ENCODE peak calls at places on chromosome 3, in seven cellular contexts. F is HepG2, X is HCT116, N is K562, G is SK-N-SH, W is GM12878, M is H1. I is an unnamed sample.

GRCh38 chr3:33071946-33072345 is 25.0 kb downstream of the GLB1 start:
- DNase-seq in F (no peak), X (no peak), N (no peak), G (no peak), W (no peak), M (no peak), I (no peak)

GRCh38 chr3:44870375-44871061 is 3.9 kb upstream of the TGM4 start:
- DNase-seq in F (peak; percentile 44), X (no peak), N (no peak), G (no peak), W (no peak), M (no peak), I (no peak)

GRCh38 chr3:129313983-129314756 is 35.5 kb downstream of the HMCES start:
- DNase-seq in F (peak; percentile 85), X (no peak), N (peak; percentile 14), G (peak; percentile 34), W (no peak), M (no peak), I (no peak)

GRCh38 chr3:118425272-118425837 is 609.3 kb downstream of the IGSF11 start:
- DNase-seq in F (no peak), X (no peak), N (no peak), G (no peak), W (no peak), M (no peak), I (no peak)

GRCh38 chr3:141015486-141015885 is 35.7 kb upstream of the SPSB4 start:
- DNase-seq in F (no peak), X (no peak), N (no peak), G (no peak), W (no peak), M (no peak), I (no peak)

GRCh38 chr3:175837962-175838361 is 978.8 kb downstream of the NAALADL2 start:
- DNase-seq in F (no peak), X (no peak), N (no peak), G (no peak), W (no peak), M (no peak), I (no peak)

GRCh38 chr3:197024881-197025735 is 4.5 kb downstream of the MELTF start:
- DNase-seq in F (no peak), X (no peak), N (no peak), G (no peak), W (no peak), M (peak; percentile 41), I (no peak)

GRCh38 chr3:122973893-122974615 is 53.5 kb downstream of the SEMA5B start:
- DNase-seq in F (no peak), X (no peak), N (no peak), G (peak; percentile 84), W (no peak), M (no peak), I (no peak)

GRCh38 chr3:130892759-130893239 is 1.1 kb upstream of the ATP2C1 start:
- DNase-seq in F (peak; percentile 76), X (peak; percentile 61), N (peak; percentile 41), G (peak; percentile 70), W (peak; percentile 64), M (no peak), I (peak; percentile 63)

GRCh38 chr3:153744884-153745283 is 376.3 kb upstream of the ARHGEF26 start:
- DNase-seq in F (no peak), X (no peak), N (no peak), G (no peak), W (no peak), M (no peak), I (no peak)

GRCh38 chr3:195302436-195302835 is 31.5 kb upstream of the XXYLT1 start:
- DNase-seq in F (no peak), X (no peak), N (no peak), G (no peak), W (no peak), M (no peak), I (no peak)

GRCh38 chr3:177810162-177810623 is 612.9 kb upstream of the TBL1XR1 start:
- DNase-seq in F (peak; percentile 61), X (no peak), N (no peak), G (no peak), W (no peak), M (no peak), I (no peak)

GRCh38 chr3:184472723-184473419 is 88.7 kb upstream of the EPHB3 start:
- DNase-seq in F (no peak), X (no peak), N (no peak), G (no peak), W (no peak), M (no peak), I (no peak)
- TF ChIP-seq YY1 in F (no peak), X (no peak), N (no peak), G (no peak), W (no peak), M (no peak), I (no peak)

DNA sequence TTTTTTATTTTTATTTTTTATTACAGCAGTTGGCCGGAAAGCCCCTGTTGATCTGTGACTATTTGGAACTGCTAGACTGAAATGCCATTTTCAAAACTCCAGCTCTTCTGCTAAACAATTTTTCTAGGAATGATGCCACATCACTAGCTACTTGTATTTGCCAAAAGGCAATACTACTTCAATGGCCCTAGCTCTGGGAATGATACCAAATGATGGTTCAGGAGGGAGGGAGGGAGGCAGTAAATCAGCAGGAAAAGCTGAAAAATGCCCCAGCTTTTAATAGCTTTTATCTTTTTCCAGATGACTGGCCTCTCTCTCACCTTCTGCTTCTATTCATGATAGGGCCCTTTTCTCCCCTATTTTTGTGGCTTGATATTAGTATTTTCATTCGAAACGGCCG is 2.6 kb upstream of the CHL1 start:
- DNase-seq in F (no peak), X (no peak), N (no peak), G (no peak), W (no peak), M (no peak), I (no peak)
- H3K9me3 ChIP-seq in F (no peaks in the 10 kb centered on the region), X (peaks cover 12% of the 10 kb centered on the region), N (no peaks in the 10 kb centered on the region), G (no peaks in the 10 kb centered on the region), W (no peaks in the 10 kb centered on the region), M (no peaks in the 10 kb centered on the region), I (no peaks in the 10 kb centered on the region)

GRCh38 chr3:16311960-16312451 is 47.0 kb downstream of the OXNAD1 start:
- DNase-seq in F (no peak), X (no peak), N (no peak), G (no peak), W (no peak), M (no peak), I (no peak)

GRCh38 chr3:16305121-16305541 is 40.1 kb downstream of the OXNAD1 start:
- DNase-seq in F (no peak), X (no peak), N (no peak), G (no peak), W (no peak), M (no peak), I (no peak)

GRCh38 chr3:16309558-16309957 is 44.5 kb downstream of the OXNAD1 start:
- DNase-seq in F (no peak), X (peak; percentile 57), N (peak; percentile 47), G (no peak), W (peak; percentile 77), M (no peak), I (no peak)

GRCh38 chr3:16307832-16308531 is 43.0 kb downstream of the OXNAD1 start:
- DNase-seq in F (no peak), X (no peak), N (no peak), G (no peak), W (no peak), M (no peak), I (no peak)

DNA sequence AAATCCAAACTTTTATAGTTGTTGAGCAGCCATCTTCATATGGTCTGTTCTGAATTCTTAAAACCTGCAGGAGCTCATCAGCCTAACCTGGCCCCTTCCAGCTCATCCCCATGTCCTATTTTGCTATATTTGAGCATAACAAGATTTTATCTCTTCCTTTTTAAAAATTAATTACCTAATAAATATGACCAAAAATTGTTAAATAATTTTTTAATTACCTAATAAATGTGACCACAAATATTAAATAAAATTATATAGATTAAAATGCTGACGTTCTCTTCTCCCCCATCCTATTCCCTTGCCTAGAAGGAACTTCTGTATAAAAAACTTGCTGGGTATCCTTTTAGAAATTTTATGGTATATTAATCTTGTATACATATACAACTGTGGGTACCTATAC is 43.7 kb downstream of the OXNAD1 start:
- DNase-seq in F (no peak), X (no peak), N (no peak), G (no peak), W (no peak), M (no peak), I (no peak)
- H3K4me1 ChIP-seq in F (peaks cover 10% of the 10 kb centered on the region), X (peaks cover 7% of the 10 kb centered on the region), N (peaks cover 45% of the 10 kb centered on the region), G (peaks cover 14% of the 10 kb centered on the region), W (peaks cover 24% of the 10 kb centered on the region), M (peaks cover 4% of the 10 kb centered on the region), I (no peaks in the 10 kb centered on the region)

DNA sequence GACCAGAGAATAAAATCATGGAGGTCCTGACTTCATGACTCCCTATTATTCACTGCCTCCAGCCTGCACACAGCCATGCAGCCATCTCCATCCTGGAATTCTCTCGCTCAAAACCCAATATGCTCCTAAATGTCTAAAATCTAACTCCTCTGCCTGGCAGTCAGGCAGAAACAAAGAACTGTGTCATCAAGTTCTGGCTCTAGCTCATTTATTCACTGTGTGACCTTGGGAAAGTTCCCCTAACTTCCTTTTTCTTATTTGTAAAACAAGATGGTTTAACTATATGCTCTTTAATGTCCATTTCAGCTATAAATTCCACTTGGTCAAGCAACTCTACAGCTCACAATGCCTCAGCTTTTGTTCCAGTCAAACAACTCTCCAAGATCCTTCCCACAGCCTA is 16.6 kb downstream of the PIK3CB start:
- DNase-seq in F (peak; percentile 28), X (no peak), N (no peak), G (no peak), W (no peak), M (no peak), I (no peak)
- TF ChIP-seq YY1 in F (no peak), X (no peak), N (no peak), G (no peak), W (no peak), M (no peak), I (no peak)

GRCh38 chr3:16686679-16687078 is 81.5 kb upstream of the DAZL start:
- DNase-seq in F (no peak), X (no peak), N (no peak), G (no peak), W (no peak), M (no peak), I (no peak)
- H3K9me3 ChIP-seq in F (no peaks in the 10 kb centered on the region), X (no peaks in the 10 kb centered on the region), N (no peaks in the 10 kb centered on the region), G (no peaks in the 10 kb centered on the region), W (no peaks in the 10 kb centered on the region), M (peaks cover 55% of the 10 kb centered on the region), I (peaks cover 40% of the 10 kb centered on the region)

DNA sequence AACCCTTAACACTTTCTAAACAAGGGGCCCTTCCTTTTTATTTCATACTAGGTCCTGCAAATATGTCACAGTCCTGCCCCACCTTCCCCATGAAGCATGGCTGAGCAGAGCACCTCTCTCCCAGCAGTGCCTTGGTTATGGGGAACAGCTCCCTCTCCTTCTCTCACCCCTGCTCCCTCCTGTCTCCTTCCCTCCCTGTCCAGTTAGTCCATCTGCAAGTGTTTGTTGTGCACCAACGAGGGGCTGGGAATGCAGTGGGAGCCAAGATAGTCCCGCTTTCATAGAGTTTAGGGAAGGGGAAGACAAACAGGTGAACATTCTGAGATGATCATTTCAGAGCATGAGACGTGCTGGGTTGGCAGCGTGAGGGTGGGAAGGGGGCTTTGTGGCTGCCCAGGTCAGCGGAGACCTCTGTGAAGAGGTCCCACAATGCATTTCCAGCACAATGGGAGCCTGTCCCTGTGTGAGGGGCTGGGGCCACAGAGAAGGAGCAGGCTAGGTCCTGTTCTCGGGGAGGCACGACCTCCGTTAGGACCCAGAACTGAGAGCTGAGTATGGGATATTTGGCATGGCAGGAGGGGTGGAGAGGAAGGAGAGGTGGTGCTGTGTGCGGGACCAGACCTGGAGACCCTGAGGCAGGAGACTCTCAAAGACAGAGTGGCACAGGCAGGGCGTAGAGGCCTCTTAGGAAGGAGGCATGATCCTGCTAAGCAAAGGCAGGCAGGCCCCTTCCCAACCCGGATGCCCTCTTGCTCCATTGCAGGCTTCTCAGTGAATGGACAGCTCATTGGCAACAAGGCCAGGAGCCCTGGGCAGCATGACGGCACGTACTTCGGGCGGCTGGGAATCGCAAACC is 5.5 kb upstream of the ITIH3 start:
- DNase-seq in F (no peak), X (no peak), N (no peak), G (no peak), W (no peak), M (no peak), I (no peak)
- H3K4me1 ChIP-seq in F (peaks cover 100% of the 10 kb centered on the region), X (no peaks in the 10 kb centered on the region), N (no peaks in the 10 kb centered on the region), G (peaks cover 3% of the 10 kb centered on the region), W (no peaks in the 10 kb centered on the region), M (no peaks in the 10 kb centered on the region), I (peaks cover 1% of the 10 kb centered on the region)

I was measured in NT2/D1.